ENCODE peak calls at places on chromosomes 7 and 10, in eight cellular contexts. V is MM.1S; L is fibroblast of lung; Y is A549; Q is CD8-positive, alpha-beta T cell; S is GM23338; U is body of pancreas; W is PC-3. X is an unnamed sample. For H3K4me1, the result is how much of the 10 kb centered on the place peaks cover.

GRCh38 chr7:108247646-108248045 is 117.5 kb upstream of the LAMB4 start:
- DNase-seq in U (no peak), V (no peak), S (no peak), W (peak), Q (no peak), L (no peak), Y (no peak), X (no peak)

GRCh38 chr7:148527717-148528168 is 62.8 kb upstream of the C7orf33 start:
- DNase-seq in L (peak), Y (peak), S (peak), U (peak), W (peak), Q (peak), V (peak), X (peak)

GRCh38 chr7:158816995-158817394 is 12.3 kb downstream of the ESYT2 start:
- DNase-seq in W (peak), V (no peak), U (no peak), Y (no peak), L (no peak), Q (no peak), S (no peak), X (peak)

GRCh38 chr10:52999681-53000080 is 227.1 kb upstream of the MBL2 start:
- DNase-seq in L (no peak), Q (no peak), Y (no peak), V (no peak), W (no peak), S (no peak), U (no peak), X (no peak)

GRCh38 chr7:2158331-2159175 is 74.2 kb downstream of the MAD1L1 start:
- DNase-seq in U (no peak), L (no peak), S (no peak), Y (no peak), W (no peak), Q (no peak), V (no peak), X (no peak)

GRCh38 chr10:35573786-35574185 is 31.4 kb upstream of the GJD4 start:
- DNase-seq in W (no peak), Q (no peak), V (no peak), Y (no peak), L (no peak), S (no peak), U (no peak), X (no peak)

GRCh38 chr7:34128762-34129161 is 223.4 kb downstream of the BMPER start:
- DNase-seq in U (no peak), S (no peak), Y (no peak), V (no peak), L (no peak), Q (no peak), W (peak), X (no peak)

GRCh38 chr10:92880233-92880861 is 32.0 kb downstream of the EXOC6 start:
- DNase-seq in L (peak), U (peak), S (peak), Y (peak), Q (no peak), W (peak), V (peak), X (no peak)

GRCh38 chr10:6445671-6446278 is 134.3 kb downstream of the PRKCQ start:
- DNase-seq in U (peak), L (peak), W (peak), Y (peak), V (peak), S (peak), Q (peak), X (peak)

GRCh38 chr10:113329121-113329596 is 223.7 kb upstream of the HABP2 start:
- DNase-seq in Y (peak), V (no peak), W (peak), Q (no peak), S (no peak), L (peak), U (no peak), X (no peak)

GRCh38 chr10:13716161-13717071 is 129.7 kb downstream of the PRPF18 start:
- DNase-seq in L (peak), Y (no peak), U (no peak), Q (no peak), W (no peak), S (no peak), V (no peak), X (no peak)

GRCh38 chr10:104515670-104516199 is 125.4 kb upstream of the SORCS3 start:
- DNase-seq in V (no peak), U (no peak), S (peak), W (no peak), Q (no peak), Y (no peak), L (no peak), X (no peak)

GRCh38 chr7:154968336-154969001 is 34.5 kb downstream of the PAXIP1 start:
- DNase-seq in S (no peak), Y (no peak), L (no peak), V (no peak), Q (no peak), U (no peak), W (no peak), X (no peak)

GRCh38 chr7:103117465-103117864 is 31.4 kb downstream of the NAPEPLD start:
- DNase-seq in Q (no peak), U (no peak), S (no peak), W (no peak), Y (no peak), V (no peak), L (no peak), X (no peak)

GRCh38 chr10:122124808-122125207 is 135.8 kb downstream of the TACC2 start:
- DNase-seq in Y (no peak), S (no peak), W (no peak), U (no peak), Q (no peak), L (no peak), V (no peak), X (no peak)

GRCh38 chr7:109997837-109998236 is 1093.1 kb upstream of the LRRN3 start:
- DNase-seq in W (no peak), Y (no peak), Q (no peak), U (no peak), S (no peak), V (no peak), L (no peak), X (no peak)

GRCh38 chr10:86648706-86649426 is 5.5 kb upstream of the OPN4 start:
- DNase-seq in S (no peak), U (peak), V (no peak), Y (peak), W (peak), L (peak), Q (no peak), X (peak)

GRCh38 chr7:132881317-132881716 is 200.6 kb downstream of the CHCHD3 start:
- DNase-seq in Q (no peak), U (no peak), W (no peak), L (no peak), S (no peak), Y (no peak), V (no peak), X (no peak)

GRCh38 chr10:4270116-4270515 is 485.1 kb upstream of the KLF6 start:
- DNase-seq in L (peak), Q (no peak), S (no peak), U (peak), V (no peak), Y (peak), W (peak), X (no peak)

GRCh38 chr7:148609045-148609725 is 18.6 kb downstream of the C7orf33 start:
- DNase-seq in Y (no peak), W (no peak), L (peak), U (no peak), S (no peak), V (no peak), Q (no peak), X (no peak)

GRCh38 chr7:20895563-20895962 is 108.9 kb upstream of the SP8 start:
- DNase-seq in U (no peak), S (no peak), Q (no peak), V (no peak), L (no peak), W (peak), Y (no peak), X (no peak)

GRCh38 chr10:17007836-17008235 is 121.8 kb downstream of the CUBN start:
- DNase-seq in U (no peak), S (no peak), V (no peak), W (no peak), L (peak), Y (no peak), Q (no peak), X (no peak)

GRCh38 chr7:39733881-39734571 is 110.7 kb downstream of the RALA start:
- DNase-seq in Y (peak), Q (no peak), U (no peak), S (peak), V (no peak), W (peak), L (peak), X (no peak)

GRCh38 chr7:138243430-138243829 is 167.2 kb downstream of the AKR1D1 start:
- DNase-seq in L (no peak), Q (no peak), S (peak), Y (peak), W (peak), U (peak), V (no peak), X (no peak)

GRCh38 chr7:19665399-19666008 is 43.3 kb downstream of the POLR1F start:
- DNase-seq in V (peak), S (peak), Y (peak), L (peak), U (no peak), Q (no peak), W (peak), X (no peak)

GRCh38 chr7:68684246-68684850 is 913.9 kb upstream of the AUTS2 start:
- DNase-seq in Y (peak), U (no peak), W (no peak), Q (no peak), L (no peak), S (no peak), V (no peak), X (no peak)

GRCh38 chr10:90779573-90779972 is 78.3 kb downstream of the HTR7 start:
- DNase-seq in S (peak), Q (no peak), L (peak), U (no peak), Y (peak), V (no peak), W (peak), X (no peak)

GRCh38 chr10:59631882-59632281 is 77.8 kb downstream of the SLC16A9 start:
- DNase-seq in Q (no peak), S (no peak), W (no peak), V (no peak), U (no peak), Y (no peak), L (no peak), X (no peak)

GRCh38 chr10:107577226-107577625 is 412.7 kb upstream of the SORCS1 start:
- DNase-seq in S (no peak), W (no peak), V (no peak), U (no peak), L (no peak), Y (no peak), Q (no peak), X (no peak)

GRCh38 chr7:94251-94801 is 98.0 kb upstream of the FAM20C start:
- DNase-seq in S (no peak), W (no peak), U (no peak), Y (no peak), Q (no peak), V (no peak), L (no peak), X (peak)
- H3K4me1 ChIP-seq in S (half or more), W (under half), U (under half), Y (under half), Q (under half), V (under half), L (under half), X (under half)

GRCh38 chr10:48655426-48656240 is 29.0 kb upstream of the WDFY4 start:
- DNase-seq in V (peak), L (peak), Q (no peak), S (peak), U (peak), Y (peak), W (peak), X (peak)

GRCh38 chr10:48653347-48653746 is 31.3 kb upstream of the WDFY4 start:
- DNase-seq in V (no peak), L (no peak), S (no peak), Y (no peak), W (no peak), Q (no peak), U (no peak), X (no peak)

GRCh38 chr10:48656241-48656921 is 28.3 kb upstream of the WDFY4 start:
- DNase-seq in V (peak), W (peak), U (peak), L (peak), Y (peak), Q (peak), S (peak), X (peak)

GRCh38 chr10:48652344-48652743 is 32.3 kb upstream of the WDFY4 start:
- DNase-seq in U (no peak), L (no peak), Q (no peak), Y (no peak), V (no peak), S (no peak), W (no peak), X (no peak)

GRCh38 chr10:48653944-48654698 is 30.6 kb upstream of the WDFY4 start:
- DNase-seq in S (no peak), W (no peak), V (no peak), L (no peak), Q (no peak), Y (no peak), U (no peak), X (no peak)
- H3K4me3 ChIP-seq in S (no peak), W (no peak), V (no peak), L (no peak), Q (no peak), Y (no peak), U (no peak), X (no peak)

GRCh38 chr7:74033372-74034311 is 5.7 kb downstream of the ELN start:
- DNase-seq in L (peak), Y (no peak), U (peak), V (no peak), W (no peak), Q (no peak), S (no peak), X (no peak)
- H3K27ac ChIP-seq in L (peak), Y (peak), U (peak), V (no peak), W (no peak), Q (no peak), S (no peak), X (no peak)

GRCh38 chr7:55099086-55099831 is 80.4 kb downstream of the EGFR start:
- DNase-seq in V (no peak), L (peak), W (no peak), S (no peak), Q (no peak), U (no peak), Y (no peak), X (no peak)

GRCh38 chr7:55100172-55100961 is 81.5 kb downstream of the EGFR start:
- DNase-seq in V (no peak), W (no peak), S (no peak), Q (no peak), Y (no peak), L (peak), U (peak), X (no peak)

GRCh38 chr7:55104123-55104522 is 85.3 kb downstream of the EGFR start:
- DNase-seq in W (no peak), S (no peak), V (no peak), Q (no peak), Y (no peak), L (no peak), U (no peak), X (no peak)

GRCh38 chr7:55100962-55101327 is 82.1 kb downstream of the EGFR start:
- DNase-seq in Q (no peak), U (no peak), V (no peak), S (no peak), Y (no peak), L (peak), W (no peak), X (no peak)

GRCh38 chr7:55101359-55101758 is 82.5 kb downstream of the EGFR start:
- DNase-seq in V (no peak), Q (no peak), L (no peak), S (no peak), W (no peak), U (no peak), Y (no peak), X (no peak)
- H3K4me1 ChIP-seq in V (under half), Q (under half), L (under half), S (under half), W (under half), U (under half), Y (under half), X (under half)

GRCh38 chr7:99142727-99143521 is 984 bp downstream of the SMURF1 start:
- DNase-seq in Q (peak), U (peak), L (peak), V (peak), W (peak), S (peak), Y (peak), X (peak)

GRCh38 chr7:99141334-99141733 is 2.6 kb downstream of the SMURF1 start:
- DNase-seq in Y (no peak), V (no peak), W (no peak), S (no peak), L (no peak), Q (no peak), U (no peak), X (no peak)

GRCh38 chr7:99141756-99142726 is 1.9 kb downstream of the SMURF1 start:
- DNase-seq in L (peak), Y (peak), V (no peak), Q (peak), U (peak), W (peak), S (peak), X (peak)

GRCh38 chr7:99139031-99139430 is 4.9 kb downstream of the SMURF1 start:
- DNase-seq in W (no peak), Y (no peak), U (no peak), L (peak), S (no peak), Q (no peak), V (no peak), X (no peak)

DNA sequence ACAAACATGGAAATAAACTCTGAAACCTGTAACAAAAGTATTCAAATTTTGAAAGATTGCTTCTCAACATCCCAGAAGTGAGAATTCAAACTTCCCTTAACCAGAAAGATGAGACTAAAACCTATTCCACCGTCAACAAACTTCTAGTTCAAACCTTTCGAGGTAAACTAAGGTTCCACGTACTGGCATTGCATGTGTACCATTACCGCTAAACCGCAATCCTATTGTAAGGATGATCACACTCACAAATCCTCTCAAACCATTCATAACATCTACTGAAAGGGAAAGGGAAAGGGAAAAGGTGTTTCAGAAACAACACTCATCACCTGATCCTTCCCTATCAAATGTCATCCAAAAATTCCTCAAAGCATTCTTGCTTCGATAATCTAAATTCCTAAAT is 3.1 kb downstream of the SMURF1 start:
- DNase-seq in W (no peak), V (no peak), L (no peak), Q (no peak), U (no peak), Y (no peak), S (no peak), X (no peak)
- H3K4me3 ChIP-seq in W (peak), V (no peak), L (peak), Q (no peak), U (no peak), Y (peak), S (no peak), X (no peak)

GRCh38 chr10:96346295-96346694 is 12.5 kb downstream of the OPALIN start:
- DNase-seq in S (no peak), Y (no peak), L (no peak), Q (no peak), U (no peak), V (no peak), W (no peak), X (no peak)

GRCh38 chr10:96342402-96342801 is 16.4 kb downstream of the OPALIN start:
- DNase-seq in S (no peak), Q (no peak), L (no peak), U (no peak), W (no peak), Y (no peak), V (no peak), X (no peak)

GRCh38 chr10:96341219-96342182 is 17.3 kb downstream of the OPALIN start:
- DNase-seq in U (no peak), L (no peak), Y (no peak), W (no peak), V (peak), S (peak), Q (no peak), X (no peak)

GRCh38 chr10:96344178-96344577 is 14.6 kb downstream of the OPALIN start:
- DNase-seq in V (no peak), U (no peak), Q (no peak), Y (no peak), S (no peak), W (no peak), L (no peak), X (no peak)

GRCh38 chr10:96345250-96345649 is 13.6 kb downstream of the OPALIN start:
- DNase-seq in U (no peak), Q (no peak), L (no peak), W (no peak), Y (no peak), S (peak), V (no peak), X (no peak)
- H3K27ac ChIP-seq in U (no peak), Q (no peak), L (no peak), W (no peak), Y (no peak), S (peak), V (no peak), X (no peak)